ENCODE peak calls at places on chromosomes 3 and 15, in four cellular contexts. One of them, this sample, is unnamed. For H3K4me1, the result is how much of the 10 kb centered on the place peaks cover.

GRCh38 chr3:55486857-55487375 is at the start of gene WNT5A:
- DNase-seq in Panc1: no peak
- DNase-seq in heart left ventricle: peak
- DNase-seq in mammary epithelial cell: peak
- DNase-seq in this sample: peak

GRCh38 chr3:41304603-41305002 is 105.3 kb downstream of the CTNNB1 start:
- DNase-seq in Panc1: no peak
- DNase-seq in heart left ventricle: peak
- DNase-seq in mammary epithelial cell: no peak
- DNase-seq in this sample: no peak

GRCh38 chr3:89367166-89367565 is 259.7 kb downstream of the EPHA3 start:
- DNase-seq in mammary epithelial cell: no peak
- DNase-seq in heart left ventricle: no peak
- DNase-seq in Panc1: no peak
- DNase-seq in this sample: no peak

GRCh38 chr3:50213383-50213782 is 8.3 kb downstream of the SLC38A3 start:
- DNase-seq in mammary epithelial cell: no peak
- DNase-seq in heart left ventricle: no peak
- DNase-seq in Panc1: no peak
- DNase-seq in this sample: no peak

GRCh38 chr3:11618897-11619296 is 24.8 kb downstream of the VGLL4 start:
- DNase-seq in mammary epithelial cell: no peak
- DNase-seq in Panc1: no peak
- DNase-seq in heart left ventricle: no peak
- DNase-seq in this sample: no peak

GRCh38 chr3:55524565-55525244 is 37.6 kb upstream of the WNT5A start:
- DNase-seq in heart left ventricle: no peak
- DNase-seq in mammary epithelial cell: peak
- DNase-seq in Panc1: no peak
- DNase-seq in this sample: peak

GRCh38 chr3:160134454-160134853 is 90.8 kb upstream of the C3orf80 start:
- DNase-seq in Panc1: no peak
- DNase-seq in mammary epithelial cell: no peak
- DNase-seq in heart left ventricle: no peak
- DNase-seq in this sample: no peak

GRCh38 chr3:111662907-111663306 is 67.8 kb upstream of the ZBED2 start:
- DNase-seq in heart left ventricle: no peak
- DNase-seq in Panc1: no peak
- DNase-seq in mammary epithelial cell: no peak
- DNase-seq in this sample: no peak

GRCh38 chr3:165643433-165643824 is 193.8 kb downstream of the BCHE start:
- DNase-seq in Panc1: no peak
- DNase-seq in heart left ventricle: no peak
- DNase-seq in mammary epithelial cell: peak
- DNase-seq in this sample: no peak

GRCh38 chr15:67834593-67835348 is 5.1 kb downstream of the RNU6-1 start:
- DNase-seq in heart left ventricle: no peak
- DNase-seq in Panc1: no peak
- DNase-seq in mammary epithelial cell: no peak
- DNase-seq in this sample: no peak

GRCh38 chr15:45026646-45027045 is 3.7 kb downstream of the SORD start:
- DNase-seq in heart left ventricle: no peak
- DNase-seq in Panc1: no peak
- DNase-seq in mammary epithelial cell: no peak
- DNase-seq in this sample: no peak

GRCh38 chr15:59315914-59316428 is 56.7 kb downstream of the MYO1E start:
- DNase-seq in heart left ventricle: no peak
- DNase-seq in mammary epithelial cell: no peak
- DNase-seq in Panc1: no peak
- DNase-seq in this sample: no peak

GRCh38 chr3:190586631-190587000 is 72.7 kb downstream of the IL1RAP start:
- DNase-seq in heart left ventricle: no peak
- DNase-seq in Panc1: no peak
- DNase-seq in mammary epithelial cell: peak
- DNase-seq in this sample: peak

GRCh38 chr3:117488983-117489382 is 779.4 kb downstream of the TUSC7 start:
- DNase-seq in Panc1: no peak
- DNase-seq in mammary epithelial cell: no peak
- DNase-seq in heart left ventricle: no peak
- DNase-seq in this sample: no peak

GRCh38 chr15:74832826-74833225 is 6.4 kb downstream of the CPLX3 start:
- DNase-seq in mammary epithelial cell: no peak
- DNase-seq in Panc1: no peak
- DNase-seq in heart left ventricle: no peak
- DNase-seq in this sample: no peak

GRCh38 chr3:49327485-49327884 is 12.4 kb downstream of the USP4 start:
- DNase-seq in heart left ventricle: no peak
- DNase-seq in Panc1: no peak
- DNase-seq in mammary epithelial cell: no peak
- DNase-seq in this sample: no peak

GRCh38 chr3:128014548-128014947 is 37.7 kb upstream of the SEC61A1 start:
- DNase-seq in mammary epithelial cell: no peak
- DNase-seq in Panc1: no peak
- DNase-seq in heart left ventricle: no peak
- DNase-seq in this sample: no peak

GRCh38 chr3:188507244-188507720 is 353.3 kb downstream of the LPP start:
- DNase-seq in mammary epithelial cell: peak
- DNase-seq in heart left ventricle: no peak
- DNase-seq in Panc1: no peak
- DNase-seq in this sample: peak

GRCh38 chr3:170862618-170863374 is 7.2 kb downstream of the RPL22L1 start:
- DNase-seq in mammary epithelial cell: no peak
- DNase-seq in Panc1: no peak
- DNase-seq in heart left ventricle: no peak
- DNase-seq in this sample: no peak

GRCh38 chr3:33092496-33093254 is 4.3 kb downstream of the GLB1 start:
- DNase-seq in heart left ventricle: no peak
- DNase-seq in mammary epithelial cell: peak
- DNase-seq in Panc1: no peak
- DNase-seq in this sample: no peak

GRCh38 chr3:194053136-194053535 is 82.8 kb upstream of the HES1 start:
- DNase-seq in mammary epithelial cell: no peak
- DNase-seq in Panc1: no peak
- DNase-seq in heart left ventricle: no peak
- DNase-seq in this sample: no peak

GRCh38 chr3:192128922-192129321 is 598.4 kb downstream of the FGF12 start:
- DNase-seq in heart left ventricle: no peak
- DNase-seq in Panc1: no peak
- DNase-seq in mammary epithelial cell: no peak
- DNase-seq in this sample: no peak

GRCh38 chr15:29106116-29106515 is 163.5 kb downstream of the NSMCE3 start:
- DNase-seq in heart left ventricle: no peak
- DNase-seq in Panc1: no peak
- DNase-seq in mammary epithelial cell: no peak
- DNase-seq in this sample: no peak

GRCh38 chr3:131717493-131717892 is 214.7 kb upstream of the MRPL3 start:
- DNase-seq in heart left ventricle: no peak
- DNase-seq in mammary epithelial cell: no peak
- DNase-seq in Panc1: no peak
- DNase-seq in this sample: no peak

GRCh38 chr15:45704329-45705249 is 69.8 kb downstream of the SQOR start:
- DNase-seq in mammary epithelial cell: no peak
- DNase-seq in heart left ventricle: no peak
- DNase-seq in Panc1: peak
- DNase-seq in this sample: no peak

GRCh38 chr3:27322634-27323033 is 46.5 kb downstream of the NEK10 start:
- DNase-seq in Panc1: no peak
- DNase-seq in heart left ventricle: no peak
- DNase-seq in mammary epithelial cell: no peak
- DNase-seq in this sample: no peak

GRCh38 chr3:147960791-147961190 is 551.6 kb downstream of the ZIC1 start:
- DNase-seq in Panc1: no peak
- DNase-seq in mammary epithelial cell: no peak
- DNase-seq in heart left ventricle: no peak
- DNase-seq in this sample: no peak

GRCh38 chr3:77038928-77039605 is 832 bp upstream of the ROBO2 start:
- DNase-seq in Panc1: no peak
- DNase-seq in heart left ventricle: no peak
- DNase-seq in mammary epithelial cell: peak
- DNase-seq in this sample: no peak

GRCh38 chr3:14448756-14449728 is 46.6 kb downstream of the SLC6A6 start:
- DNase-seq in Panc1: no peak
- DNase-seq in heart left ventricle: no peak
- DNase-seq in mammary epithelial cell: no peak
- DNase-seq in this sample: no peak

GRCh38 chr15:69548367-69548766 is 95.7 kb downstream of the RPLP1 start:
- DNase-seq in heart left ventricle: no peak
- DNase-seq in mammary epithelial cell: no peak
- DNase-seq in Panc1: no peak
- DNase-seq in this sample: no peak

GRCh38 chr3:102400142-102400541 is 34.7 kb upstream of the ZPLD1 start:
- DNase-seq in heart left ventricle: no peak
- DNase-seq in mammary epithelial cell: peak
- DNase-seq in Panc1: no peak
- DNase-seq in this sample: no peak

GRCh38 chr15:74563442-74563841 is 22.4 kb downstream of the ARID3B start:
- DNase-seq in heart left ventricle: no peak
- DNase-seq in Panc1: no peak
- DNase-seq in mammary epithelial cell: no peak
- DNase-seq in this sample: no peak

GRCh38 chr3:71525376-71525775 is 58.2 kb downstream of the FOXP1 start:
- DNase-seq in mammary epithelial cell: no peak
- DNase-seq in heart left ventricle: no peak
- DNase-seq in Panc1: no peak
- DNase-seq in this sample: no peak
- H3K4me1 ChIP-seq in mammary epithelial cell: under half
- H3K4me1 ChIP-seq in heart left ventricle: under half
- H3K4me1 ChIP-seq in Panc1: under half
- H3K4me1 ChIP-seq in this sample: half or more

GRCh38 chr15:96347181-96348111 is 16.9 kb downstream of the NR2F2 start:
- DNase-seq in mammary epithelial cell: no peak
- DNase-seq in heart left ventricle: peak
- DNase-seq in Panc1: no peak
- DNase-seq in this sample: no peak

GRCh38 chr15:96344120-96344705 is 13.7 kb downstream of the NR2F2 start:
- DNase-seq in mammary epithelial cell: no peak
- DNase-seq in heart left ventricle: no peak
- DNase-seq in Panc1: no peak
- DNase-seq in this sample: no peak

GRCh38 chr15:96344706-96345559 is 14.4 kb downstream of the NR2F2 start:
- DNase-seq in Panc1: no peak
- DNase-seq in heart left ventricle: no peak
- DNase-seq in mammary epithelial cell: no peak
- DNase-seq in this sample: no peak

GRCh38 chr15:96346409-96346808 is 15.9 kb downstream of the NR2F2 start:
- DNase-seq in heart left ventricle: no peak
- DNase-seq in mammary epithelial cell: no peak
- DNase-seq in Panc1: no peak
- DNase-seq in this sample: no peak

DNA sequence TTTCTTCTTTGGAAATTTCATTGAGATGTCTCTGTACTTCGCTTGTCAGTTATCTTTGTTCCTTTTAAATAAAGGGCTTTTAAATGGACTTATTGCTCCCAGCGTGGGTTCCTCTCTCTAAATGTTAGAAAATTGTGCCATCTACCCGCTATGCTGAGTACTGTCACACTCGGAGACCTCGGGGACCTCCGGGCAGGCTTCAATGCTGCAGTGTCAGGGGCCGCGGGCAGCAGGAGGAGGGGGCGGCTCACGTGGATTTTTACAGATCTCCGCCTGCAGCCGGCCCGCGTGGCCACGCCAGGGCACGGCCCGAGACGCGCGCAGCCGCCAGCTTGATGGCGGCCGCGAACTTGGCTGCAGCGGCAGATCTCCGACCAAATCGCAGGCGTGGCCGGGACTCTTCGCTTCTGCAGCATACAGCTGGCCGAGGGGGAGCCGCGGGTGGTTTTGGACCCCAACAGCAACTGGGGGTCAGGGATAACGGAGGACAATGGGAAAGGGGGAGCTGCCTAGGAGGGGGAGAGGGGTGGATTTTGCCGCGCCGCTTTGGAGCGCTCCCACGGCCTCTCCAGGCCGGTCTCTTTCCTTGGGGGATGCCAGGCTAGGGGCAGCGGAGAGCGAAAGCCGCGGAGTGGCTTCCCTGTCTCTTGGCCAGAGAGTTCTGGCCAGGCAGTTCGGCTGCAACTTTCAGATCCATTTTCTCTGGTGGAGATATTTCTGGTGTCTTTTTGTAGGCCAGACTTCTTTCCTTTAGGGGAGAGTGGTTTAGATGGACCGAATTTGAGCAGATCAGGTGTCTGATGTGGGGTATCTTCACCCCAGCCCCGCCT is 15.3 kb downstream of the NR2F2 start:
- DNase-seq in Panc1: no peak
- DNase-seq in heart left ventricle: peak
- DNase-seq in mammary epithelial cell: no peak
- DNase-seq in this sample: peak
- H3K27ac ChIP-seq in Panc1: peak
- H3K27ac ChIP-seq in heart left ventricle: peak
- H3K27ac ChIP-seq in mammary epithelial cell: no peak
- H3K27ac ChIP-seq in this sample: no peak

GRCh38 chr15:60574801-60575631 is 96.1 kb upstream of the ICE2 start:
- DNase-seq in Panc1: no peak
- DNase-seq in heart left ventricle: no peak
- DNase-seq in mammary epithelial cell: no peak
- DNase-seq in this sample: no peak

GRCh38 chr15:60575995-60576394 is 97.1 kb upstream of the ICE2 start:
- DNase-seq in heart left ventricle: no peak
- DNase-seq in mammary epithelial cell: peak
- DNase-seq in Panc1: no peak
- DNase-seq in this sample: no peak

GRCh38 chr15:60576515-60576914 is 97.6 kb upstream of the ICE2 start:
- DNase-seq in Panc1: no peak
- DNase-seq in heart left ventricle: no peak
- DNase-seq in mammary epithelial cell: no peak
- DNase-seq in this sample: no peak

GRCh38 chr15:60572462-60573214 is 93.7 kb upstream of the ICE2 start:
- DNase-seq in mammary epithelial cell: no peak
- DNase-seq in heart left ventricle: no peak
- DNase-seq in Panc1: no peak
- DNase-seq in this sample: no peak

DNA sequence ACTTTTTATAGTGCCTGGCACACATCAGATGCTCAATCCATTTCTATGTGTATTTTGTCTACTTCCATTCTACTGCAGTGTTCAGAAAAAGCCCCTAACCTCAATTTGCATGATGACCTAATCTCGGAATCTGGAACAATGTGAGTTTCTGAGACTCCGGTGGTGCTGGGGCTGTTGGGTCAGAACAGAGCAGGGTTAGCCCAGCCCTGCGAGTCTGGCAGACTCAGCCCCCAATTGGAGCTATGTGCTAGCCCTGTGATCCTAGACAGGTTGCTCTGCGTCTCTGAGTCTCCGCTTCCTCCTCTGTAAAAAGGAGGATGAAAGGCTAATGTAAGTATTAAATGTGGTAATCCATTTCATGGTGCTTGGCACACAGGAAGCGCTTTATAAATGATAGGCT is 95.0 kb upstream of the ICE2 start:
- DNase-seq in Panc1: no peak
- DNase-seq in mammary epithelial cell: no peak
- DNase-seq in heart left ventricle: no peak
- DNase-seq in this sample: no peak
- H3K4me3 ChIP-seq in Panc1: no peak
- H3K4me3 ChIP-seq in mammary epithelial cell: no peak
- H3K4me3 ChIP-seq in heart left ventricle: no peak
- H3K4me3 ChIP-seq in this sample: no peak

GRCh38 chr15:89823836-89824606 is 9.4 kb upstream of the ANPEP start:
- DNase-seq in Panc1: no peak
- DNase-seq in mammary epithelial cell: no peak
- DNase-seq in heart left ventricle: no peak
- DNase-seq in this sample: no peak
- H3K4me1 ChIP-seq in Panc1: half or more
- H3K4me1 ChIP-seq in mammary epithelial cell: half or more
- H3K4me1 ChIP-seq in heart left ventricle: under half
- H3K4me1 ChIP-seq in this sample: under half

This sample was measured in SJSA1.